ENCODE peak calls at places on chromosome 9, in ten cellular contexts. R is foreskin fibroblast; P is germinal center; U is right atrium auricular region; V is activated CD8-positive, alpha-beta memory T cell treated with anti-CD3 and anti-CD28 coated beads, Interleukin-2, amount 10 ng/mL, durations not matched to agents 7 days and 5 days; J is T-helper 2 cell; G is NCI-H1694; I is GM12891; K is GM23248; Q is NCI-H460. W is an unnamed sample.

GRCh38 chr9:88950341-88951141 is 40.7 kb upstream of the S1PR3 start:
- DNase-seq in U (no peak), I (no peak), Q (peak), R (peak), J (no peak), V (no peak), P (no peak), G (no peak), K (peak), W (no peak)

GRCh38 chr9:85610074-85610855 is 131.5 kb downstream of the AGTPBP1 start:
- DNase-seq in J (no peak), I (peak), V (peak), K (peak), U (no peak), R (peak), G (peak), P (peak), Q (peak), W (peak)

GRCh38 chr9:98791147-98792095 is 4.9 kb downstream of the ANKS6 start:
- DNase-seq in U (peak), I (peak), J (peak), K (peak), G (no peak), Q (peak), V (peak), R (peak), P (peak), W (peak)

GRCh38 chr9:137435980-137436760 is 5.0 kb downstream of the ENTPD8 start:
- DNase-seq in G (no peak), Q (peak), I (no peak), K (peak), J (no peak), R (peak), P (peak), U (no peak), V (no peak), W (no peak)

GRCh38 chr9:117462926-117463325 is 48.1 kb upstream of the ASTN2 start:
- DNase-seq in G (peak), I (no peak), V (no peak), R (no peak), P (no peak), Q (no peak), K (no peak), J (no peak), U (no peak), W (no peak)

GRCh38 chr9:118829334-118829733 is 539.9 kb downstream of the BRINP1 start:
- DNase-seq in I (no peak), R (no peak), K (peak), Q (no peak), G (no peak), V (no peak), J (no peak), U (no peak), P (no peak), W (no peak)

GRCh38 chr9:111917201-111917600 is 20.6 kb downstream of the UGCG start:
- DNase-seq in V (no peak), P (no peak), Q (no peak), K (no peak), G (no peak), J (no peak), U (no peak), I (no peak), R (no peak), W (no peak)

GRCh38 chr9:81861644-81862043 is 66.6 kb upstream of the SPATA31D4 start:
- DNase-seq in U (no peak), P (no peak), J (no peak), G (no peak), K (peak), I (no peak), V (no peak), R (peak), Q (no peak), W (no peak)

GRCh38 chr9:127067603-127068220 is 54.7 kb downstream of the ANGPTL2 start:
- DNase-seq in I (no peak), U (no peak), K (no peak), Q (no peak), G (no peak), P (no peak), R (no peak), J (no peak), V (no peak), W (peak)

GRCh38 chr9:70255521-70255920 is 3.3 kb upstream of the SMC5 start:
- DNase-seq in J (no peak), P (no peak), K (peak), U (no peak), R (no peak), V (no peak), Q (no peak), I (no peak), G (no peak), W (no peak)

GRCh38 chr9:109934499-109935214 is 154.7 kb downstream of the PALM2AKAP2 start:
- DNase-seq in R (no peak), Q (no peak), V (no peak), I (no peak), G (no peak), J (no peak), P (no peak), U (no peak), K (no peak), W (no peak)

W was measured in B cell.